ENCODE peak calls at places on chromosomes 11 and 22, in ten cellular contexts. One of them, this sample, is unnamed.
A peak's percentile ranks its signal among the peaks of the same experiment; 100 is the strongest.

GRCh38 chr11:99781074-99781473 is 760.3 kb downstream of the CNTN5 start:
- DNase-seq in IMR-90: no peak
- DNase-seq in psoas muscle: no peak
- DNase-seq in colonic mucosa: no peak
- DNase-seq in SK-N-SH: no peak
- DNase-seq in heart right ventricle: no peak
- DNase-seq in lower lobe of right lung: no peak
- DNase-seq in uterus: no peak
- DNase-seq in neural progenitor cell: no peak
- DNase-seq in left lung: no peak
- DNase-seq in this sample: no peak

GRCh38 chr11:102653744-102654291 is 28.7 kb upstream of the MMP20 start:
- DNase-seq in IMR-90: peak; percentile 6
- DNase-seq in psoas muscle: no peak
- DNase-seq in colonic mucosa: no peak
- DNase-seq in SK-N-SH: no peak
- DNase-seq in heart right ventricle: no peak
- DNase-seq in lower lobe of right lung: no peak
- DNase-seq in uterus: no peak
- DNase-seq in neural progenitor cell: no peak
- DNase-seq in left lung: no peak
- DNase-seq in this sample: no peak

GRCh38 chr11:92227954-92228935 is 3.6 kb downstream of the FAT3 start:
- DNase-seq in IMR-90: no peak
- DNase-seq in psoas muscle: peak; percentile 26
- DNase-seq in colonic mucosa: no peak
- DNase-seq in SK-N-SH: peak; percentile 21
- DNase-seq in heart right ventricle: no peak
- DNase-seq in lower lobe of right lung: no peak
- DNase-seq in uterus: no peak
- DNase-seq in neural progenitor cell: peak; percentile 13
- DNase-seq in left lung: no peak
- DNase-seq in this sample: no peak

GRCh38 chr11:84247931-84248330 is 961.8 kb upstream of the CCDC90B start:
- DNase-seq in IMR-90: no peak
- DNase-seq in psoas muscle: no peak
- DNase-seq in colonic mucosa: no peak
- DNase-seq in SK-N-SH: no peak
- DNase-seq in heart right ventricle: no peak
- DNase-seq in lower lobe of right lung: no peak
- DNase-seq in uterus: no peak
- DNase-seq in neural progenitor cell: no peak
- DNase-seq in left lung: no peak
- DNase-seq in this sample: no peak

GRCh38 chr11:6321961-6322362 is 1.7 kb upstream of the CAVIN3 start:
- DNase-seq in IMR-90: peak; percentile 82
- DNase-seq in psoas muscle: no peak
- DNase-seq in colonic mucosa: no peak
- DNase-seq in SK-N-SH: no peak
- DNase-seq in heart right ventricle: no peak
- DNase-seq in lower lobe of right lung: no peak
- DNase-seq in uterus: no peak
- DNase-seq in neural progenitor cell: peak; percentile 67
- DNase-seq in left lung: no peak
- DNase-seq in this sample: no peak

GRCh38 chr22:17872491-17872890 is 98.2 kb upstream of the BID start:
- DNase-seq in IMR-90: peak; percentile 11
- DNase-seq in psoas muscle: no peak
- DNase-seq in colonic mucosa: no peak
- DNase-seq in SK-N-SH: no peak
- DNase-seq in heart right ventricle: no peak
- DNase-seq in lower lobe of right lung: no peak
- DNase-seq in uterus: no peak
- DNase-seq in neural progenitor cell: no peak
- DNase-seq in left lung: no peak
- DNase-seq in this sample: no peak

GRCh38 chr11:81237139-81237538 is 1496.5 kb downstream of the FAM181B start:
- DNase-seq in IMR-90: peak; percentile 4
- DNase-seq in psoas muscle: no peak
- DNase-seq in colonic mucosa: peak; percentile 36
- DNase-seq in SK-N-SH: peak; percentile 5
- DNase-seq in heart right ventricle: peak; percentile 12
- DNase-seq in lower lobe of right lung: no peak
- DNase-seq in uterus: no peak
- DNase-seq in neural progenitor cell: peak; percentile 62
- DNase-seq in left lung: no peak
- DNase-seq in this sample: no peak

GRCh38 chr11:123707206-123707605 is 34.3 kb downstream of the ZNF202 start:
- DNase-seq in IMR-90: no peak
- DNase-seq in psoas muscle: no peak
- DNase-seq in colonic mucosa: no peak
- DNase-seq in SK-N-SH: no peak
- DNase-seq in heart right ventricle: no peak
- DNase-seq in lower lobe of right lung: no peak
- DNase-seq in uterus: no peak
- DNase-seq in neural progenitor cell: no peak
- DNase-seq in left lung: no peak
- DNase-seq in this sample: no peak

GRCh38 chr11:8249482-8249881 is 14.2 kb downstream of the LMO1 start:
- DNase-seq in IMR-90: no peak
- DNase-seq in psoas muscle: no peak
- DNase-seq in colonic mucosa: no peak
- DNase-seq in SK-N-SH: no peak
- DNase-seq in heart right ventricle: no peak
- DNase-seq in lower lobe of right lung: no peak
- DNase-seq in uterus: no peak
- DNase-seq in neural progenitor cell: no peak
- DNase-seq in left lung: no peak
- DNase-seq in this sample: no peak

GRCh38 chr11:8250446-8250845 is 13.2 kb downstream of the LMO1 start:
- DNase-seq in IMR-90: no peak
- DNase-seq in psoas muscle: no peak
- DNase-seq in colonic mucosa: no peak
- DNase-seq in SK-N-SH: peak; percentile 59
- DNase-seq in heart right ventricle: no peak
- DNase-seq in lower lobe of right lung: peak; percentile 19
- DNase-seq in uterus: peak; percentile 4
- DNase-seq in neural progenitor cell: no peak
- DNase-seq in left lung: no peak
- DNase-seq in this sample: no peak

GRCh38 chr11:8252388-8252787 is 11.3 kb downstream of the LMO1 start:
- DNase-seq in IMR-90: no peak
- DNase-seq in psoas muscle: no peak
- DNase-seq in colonic mucosa: no peak
- DNase-seq in SK-N-SH: no peak
- DNase-seq in heart right ventricle: no peak
- DNase-seq in lower lobe of right lung: peak; percentile 14
- DNase-seq in uterus: peak; percentile 2
- DNase-seq in neural progenitor cell: no peak
- DNase-seq in left lung: no peak
- DNase-seq in this sample: peak; percentile 30

GRCh38 chr11:8251767-8252295 is 11.8 kb downstream of the LMO1 start:
- DNase-seq in IMR-90: no peak
- DNase-seq in psoas muscle: no peak
- DNase-seq in colonic mucosa: no peak
- DNase-seq in SK-N-SH: no peak
- DNase-seq in heart right ventricle: no peak
- DNase-seq in lower lobe of right lung: peak; percentile 16
- DNase-seq in uterus: no peak
- DNase-seq in neural progenitor cell: no peak
- DNase-seq in left lung: no peak
- DNase-seq in this sample: peak; percentile 16

DNA sequence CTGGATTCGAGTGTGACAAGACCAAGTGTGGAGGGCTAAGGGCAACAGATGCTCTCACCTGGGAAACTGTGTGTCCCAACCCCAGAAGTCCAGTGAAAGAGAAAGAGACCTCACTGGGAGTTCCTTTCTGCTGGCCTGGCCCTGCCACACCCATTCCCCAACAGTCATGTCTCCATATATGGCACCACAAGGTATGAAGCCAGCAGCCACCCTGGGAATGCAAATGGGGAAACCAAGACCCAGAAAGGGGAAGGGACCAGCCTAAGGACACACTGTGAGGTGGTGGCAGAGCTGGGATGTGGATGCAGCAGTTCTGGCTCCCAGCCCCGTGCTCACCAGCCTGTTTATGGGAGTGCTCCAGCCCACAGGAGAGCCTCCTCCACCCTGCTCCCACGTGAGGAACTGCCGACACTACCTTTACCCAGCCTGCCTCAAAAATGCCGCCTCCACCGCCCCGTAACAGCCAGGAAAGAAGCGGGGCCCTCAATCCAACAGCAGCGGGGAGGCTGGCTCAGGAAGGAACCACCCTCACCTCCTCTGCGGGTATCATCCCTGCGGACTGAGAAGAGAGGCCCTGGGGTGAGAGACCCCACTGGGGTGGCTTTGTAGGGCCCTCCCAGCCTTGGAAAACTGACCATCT is 12.6 kb downstream of the LMO1 start:
- DNase-seq in IMR-90: no peak
- DNase-seq in psoas muscle: no peak
- DNase-seq in colonic mucosa: no peak
- DNase-seq in SK-N-SH: no peak
- DNase-seq in heart right ventricle: no peak
- DNase-seq in lower lobe of right lung: peak; percentile 15
- DNase-seq in uterus: peak; percentile 9
- DNase-seq in neural progenitor cell: no peak
- DNase-seq in left lung: no peak
- DNase-seq in this sample: no peak
- H3K27ac ChIP-seq in IMR-90: no peak overlapping the region
- H3K27ac ChIP-seq in psoas muscle: no peak overlapping the region
- H3K27ac ChIP-seq in colonic mucosa: no peak overlapping the region
- H3K27ac ChIP-seq in SK-N-SH: no peak overlapping the region
- H3K27ac ChIP-seq in heart right ventricle: no peak overlapping the region
- H3K27ac ChIP-seq in lower lobe of right lung: no peak overlapping the region
- H3K27ac ChIP-seq in uterus: no peak overlapping the region
- H3K27ac ChIP-seq in neural progenitor cell: no peak overlapping the region
- H3K27ac ChIP-seq in left lung: no peak overlapping the region
- H3K27ac ChIP-seq in this sample: no peak overlapping the region

DNA sequence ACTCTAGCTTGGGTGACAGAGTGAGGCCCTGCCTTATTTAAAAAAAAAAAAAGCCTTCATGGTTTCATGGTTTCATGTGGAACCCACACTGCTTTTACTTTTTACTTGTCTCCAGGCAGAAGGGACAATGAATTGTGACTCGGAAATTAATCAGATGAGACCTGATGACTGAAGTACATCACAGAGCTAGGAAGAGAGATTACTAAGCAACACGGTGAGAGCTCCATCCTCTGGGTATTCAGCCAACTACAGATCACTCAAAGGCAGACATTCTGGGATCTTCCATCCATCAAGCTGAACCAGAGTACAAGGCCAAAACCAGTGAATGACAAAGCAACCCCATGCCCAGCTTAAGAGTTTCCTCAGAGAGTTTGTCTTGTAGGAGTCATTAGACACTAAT is 433.2 kb downstream of the SOX6 start:
- DNase-seq in IMR-90: no peak
- DNase-seq in psoas muscle: no peak
- DNase-seq in colonic mucosa: no peak
- DNase-seq in SK-N-SH: peak; percentile 44
- DNase-seq in heart right ventricle: no peak
- DNase-seq in lower lobe of right lung: no peak
- DNase-seq in uterus: no peak
- DNase-seq in neural progenitor cell: peak; percentile 31
- DNase-seq in left lung: no peak
- DNase-seq in this sample: no peak
- TF ChIP-seq CTCF in IMR-90: no peak
- TF ChIP-seq CTCF in psoas muscle: no peak
- TF ChIP-seq CTCF in colonic mucosa: no peak
- TF ChIP-seq CTCF in SK-N-SH: no peak
- TF ChIP-seq CTCF in heart right ventricle: peak; percentile 9
- TF ChIP-seq CTCF in lower lobe of right lung: no peak
- TF ChIP-seq CTCF in uterus: no peak
- TF ChIP-seq CTCF in neural progenitor cell: peak; percentile 35
- TF ChIP-seq CTCF in left lung: no peak
- TF ChIP-seq CTCF in this sample: no peak

DNA sequence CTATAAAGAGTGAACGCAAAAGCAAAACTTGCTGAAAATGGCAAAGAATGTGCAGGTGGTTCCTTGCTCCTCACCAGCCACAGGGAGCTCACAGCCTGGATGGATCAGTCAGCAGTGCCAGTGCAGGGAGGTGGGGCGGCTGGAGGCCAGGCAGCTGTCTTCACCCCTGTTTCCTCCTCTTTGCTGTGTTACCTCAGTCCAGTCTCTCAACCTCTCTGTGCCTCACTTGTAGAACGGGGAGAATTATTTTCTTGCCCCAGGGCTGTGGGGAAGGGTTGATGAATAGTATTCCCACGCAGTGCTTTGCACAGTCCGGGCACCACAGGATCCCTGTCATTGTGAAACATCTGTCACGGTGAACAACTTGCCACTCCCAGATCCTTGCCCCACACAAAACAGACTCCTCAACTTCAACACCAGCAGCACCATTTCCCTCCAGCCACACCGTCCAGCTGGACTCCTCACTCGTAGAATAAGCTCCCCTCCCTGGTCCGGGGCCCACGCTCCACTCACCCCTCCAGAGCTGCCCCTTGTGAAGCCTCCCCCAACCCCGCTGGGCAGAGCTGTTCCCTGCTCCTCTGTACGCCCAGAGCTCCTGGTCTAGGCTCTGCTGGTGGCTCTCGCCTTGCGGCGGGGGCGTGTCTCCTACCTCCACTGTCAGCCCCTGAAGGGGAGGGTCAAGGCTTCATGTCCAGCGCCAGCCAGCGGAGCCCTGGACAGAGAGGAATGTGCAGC is 27.7 kb downstream of the MPPED1 start:
- DNase-seq in IMR-90: no peak
- DNase-seq in psoas muscle: no peak
- DNase-seq in colonic mucosa: no peak
- DNase-seq in SK-N-SH: no peak
- DNase-seq in heart right ventricle: no peak
- DNase-seq in lower lobe of right lung: no peak
- DNase-seq in uterus: peak; percentile 4
- DNase-seq in neural progenitor cell: no peak
- DNase-seq in left lung: no peak
- DNase-seq in this sample: no peak
- H3K9me3 ChIP-seq in IMR-90: no peaks in the 10 kb centered on the region
- H3K9me3 ChIP-seq in psoas muscle: no peaks in the 10 kb centered on the region
- H3K9me3 ChIP-seq in colonic mucosa: no peaks in the 10 kb centered on the region
- H3K9me3 ChIP-seq in SK-N-SH: no peaks in the 10 kb centered on the region
- H3K9me3 ChIP-seq in heart right ventricle: no peaks in the 10 kb centered on the region
- H3K9me3 ChIP-seq in lower lobe of right lung: no peaks in the 10 kb centered on the region
- H3K9me3 ChIP-seq in uterus: no peaks in the 10 kb centered on the region
- H3K9me3 ChIP-seq in neural progenitor cell: no peaks in the 10 kb centered on the region
- H3K9me3 ChIP-seq in left lung: no peaks in the 10 kb centered on the region
- H3K9me3 ChIP-seq in this sample: no peaks in the 10 kb centered on the region

GRCh38 chr22:32826537-32826936 is 25.0 kb downstream of the TIMP3 start:
- DNase-seq in IMR-90: no peak
- DNase-seq in psoas muscle: no peak
- DNase-seq in colonic mucosa: no peak
- DNase-seq in SK-N-SH: no peak
- DNase-seq in heart right ventricle: no peak
- DNase-seq in lower lobe of right lung: no peak
- DNase-seq in uterus: no peak
- DNase-seq in neural progenitor cell: peak; percentile 13
- DNase-seq in left lung: no peak
- DNase-seq in this sample: no peak

GRCh38 chr22:32829451-32829851 is 27.9 kb downstream of the TIMP3 start:
- DNase-seq in IMR-90: no peak
- DNase-seq in psoas muscle: no peak
- DNase-seq in colonic mucosa: no peak
- DNase-seq in SK-N-SH: no peak
- DNase-seq in heart right ventricle: no peak
- DNase-seq in lower lobe of right lung: no peak
- DNase-seq in uterus: no peak
- DNase-seq in neural progenitor cell: no peak
- DNase-seq in left lung: no peak
- DNase-seq in this sample: no peak

GRCh38 chr22:32827061-32827602 is 25.6 kb downstream of the TIMP3 start:
- DNase-seq in IMR-90: no peak
- DNase-seq in psoas muscle: no peak
- DNase-seq in colonic mucosa: no peak
- DNase-seq in SK-N-SH: no peak
- DNase-seq in heart right ventricle: no peak
- DNase-seq in lower lobe of right lung: no peak
- DNase-seq in uterus: no peak
- DNase-seq in neural progenitor cell: no peak
- DNase-seq in left lung: no peak
- DNase-seq in this sample: no peak

GRCh38 chr22:32828561-32828960 is 27.1 kb downstream of the TIMP3 start:
- DNase-seq in IMR-90: no peak
- DNase-seq in psoas muscle: no peak
- DNase-seq in colonic mucosa: no peak
- DNase-seq in SK-N-SH: no peak
- DNase-seq in heart right ventricle: no peak
- DNase-seq in lower lobe of right lung: no peak
- DNase-seq in uterus: no peak
- DNase-seq in neural progenitor cell: no peak
- DNase-seq in left lung: no peak
- DNase-seq in this sample: no peak

GRCh38 chr22:32828150-32828549 is 26.6 kb downstream of the TIMP3 start:
- DNase-seq in IMR-90: no peak
- DNase-seq in psoas muscle: no peak
- DNase-seq in colonic mucosa: no peak
- DNase-seq in SK-N-SH: no peak
- DNase-seq in heart right ventricle: no peak
- DNase-seq in lower lobe of right lung: no peak
- DNase-seq in uterus: no peak
- DNase-seq in neural progenitor cell: no peak
- DNase-seq in left lung: no peak
- DNase-seq in this sample: no peak
- H3K27ac ChIP-seq in IMR-90: no peak overlapping the region
- H3K27ac ChIP-seq in psoas muscle: peak overlapping the region; percentile 64
- H3K27ac ChIP-seq in colonic mucosa: no peak overlapping the region
- H3K27ac ChIP-seq in SK-N-SH: no peak overlapping the region
- H3K27ac ChIP-seq in heart right ventricle: peak overlapping the region; percentile 74
- H3K27ac ChIP-seq in lower lobe of right lung: peak overlapping the region; percentile 42
- H3K27ac ChIP-seq in uterus: peak overlapping the region; percentile 72
- H3K27ac ChIP-seq in neural progenitor cell: no peak overlapping the region
- H3K27ac ChIP-seq in left lung: no peak overlapping the region
- H3K27ac ChIP-seq in this sample: peak overlapping the region; percentile 31

This sample was measured in ascending aorta.